ENCODE peak calls at places on chromosomes 2 and 18, in four cellular contexts. T is H1, Z is K562, N is HepG2. O is an unnamed sample.

GRCh38 chr2:224401641-224402342 is at the start of gene FAM124B:
- DNase-seq in T (no peak), Z (peak; percentile 49), N (no peak), O (peak; percentile 99)

GRCh38 chr2:217953011-217953481 is 49.7 kb downstream of the TNS1 start:
- DNase-seq in Z (no peak), N (no peak), T (no peak), O (no peak)

GRCh38 chr2:45688479-45689298 is 37.2 kb downstream of the PRKCE start:
- DNase-seq in T (no peak), Z (no peak), N (no peak), O (no peak)

GRCh38 chr2:184598313-184599053 is at the start of gene ZNF804A:
- DNase-seq in N (no peak), T (peak; percentile 63), Z (peak; percentile 32), O (peak; percentile 61)

GRCh38 chr2:225894240-225894980 is 494.9 kb downstream of the NYAP2 start:
- DNase-seq in N (peak; percentile 69), T (no peak), Z (no peak), O (no peak)

GRCh38 chr2:73700661-73701447 is 36.3 kb downstream of the TPRKB start:
- DNase-seq in Z (peak; percentile 58), N (no peak), T (no peak), O (peak; percentile 75)

GRCh38 chr2:108621087-108621559 is 86.9 kb downstream of the LIMS1 start:
- DNase-seq in N (no peak), T (peak; percentile 58), Z (peak; percentile 71), O (peak; percentile 69)

GRCh38 chr2:213251618-213252017 is 32.6 kb upstream of the SPAG16 start:
- DNase-seq in T (no peak), N (peak; percentile 72), Z (peak; percentile 24), O (peak; percentile 70)

GRCh38 chr2:203830294-203831055 is 37.1 kb upstream of the CTLA4 start:
- DNase-seq in N (no peak), Z (no peak), T (no peak), O (no peak)

GRCh38 chr2:38935568-38936172 is 46.0 kb downstream of the ARHGEF33 start:
- DNase-seq in T (no peak), Z (no peak), N (no peak), O (no peak)
- TF ChIP-seq JUN in T (no peak), Z (no peak), N (no peak), O (no peak)

DNA sequence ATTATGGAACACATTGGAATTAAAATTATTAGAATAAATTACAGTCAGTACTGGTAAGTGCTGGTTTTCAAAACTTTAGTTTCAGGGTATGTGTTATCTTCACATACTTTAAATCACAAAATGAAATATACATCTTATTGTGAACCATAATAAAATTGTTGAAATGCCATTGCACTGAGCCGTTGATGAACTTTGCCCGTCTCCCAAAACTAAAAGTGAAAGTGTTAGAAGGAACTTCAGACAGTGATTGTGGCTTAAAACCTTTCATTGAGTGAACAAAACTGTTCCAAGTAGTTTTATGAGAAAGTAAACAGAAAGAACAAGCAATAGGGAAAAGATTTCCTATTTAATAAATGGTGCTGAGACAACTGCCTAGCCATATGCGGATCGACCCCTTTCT is 811.6 kb downstream of the PLCL1 start:
- DNase-seq in Z (no peak), N (no peak), T (no peak), O (no peak)
- H3K4me2 ChIP-seq in Z (no peak overlapping the region), N (peak overlapping the region; percentile 9), T (no peak overlapping the region), O (no peak overlapping the region)

GRCh38 chr18:72847771-72848170 is 20.0 kb downstream of the NETO1 start:
- DNase-seq in N (no peak), Z (no peak), T (no peak), O (no peak)
- H3K9ac ChIP-seq in N (no peak overlapping the region), Z (no peak overlapping the region), T (no peak overlapping the region), O (no peak overlapping the region)

GRCh38 chr2:68737717-68738116 is 3.1 kb downstream of the ARHGAP25 start:
- DNase-seq in N (no peak), T (no peak), Z (no peak), O (no peak)
- TF ChIP-seq JUN in N (no peak), T (no peak), Z (no peak), O (no peak)

DNA sequence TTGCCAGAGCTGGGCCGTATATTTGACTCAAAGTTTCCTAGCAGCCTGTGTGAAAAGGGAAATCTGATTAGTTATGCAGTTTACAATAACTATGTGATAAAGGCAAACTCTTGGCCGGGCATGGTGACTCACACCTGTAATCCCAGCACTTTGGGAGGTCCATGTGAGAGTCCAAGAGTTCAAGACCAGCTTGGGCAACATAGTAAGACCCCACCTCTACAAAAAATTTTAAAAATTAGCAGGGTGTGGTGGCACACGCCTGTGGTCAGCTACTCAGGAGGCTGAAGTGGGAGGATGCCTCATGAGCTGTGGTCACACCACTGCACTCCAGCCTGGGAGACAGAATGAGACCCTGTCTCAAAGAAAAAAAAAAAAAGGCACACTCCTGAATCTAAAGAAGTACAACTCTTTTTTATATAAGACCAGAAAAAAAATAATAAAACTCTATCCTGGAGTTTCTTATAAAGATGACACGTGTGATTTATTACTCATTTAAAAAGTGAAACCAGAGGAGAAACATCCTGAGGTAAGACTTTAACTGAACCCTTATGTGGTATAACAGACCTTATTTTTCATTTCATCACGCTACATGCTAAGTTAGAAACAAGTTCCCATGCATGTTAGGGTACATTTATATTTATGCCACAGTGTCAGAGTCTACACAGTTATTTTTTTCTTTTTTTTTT is 32.6 kb upstream of the KCMF1 start:
- DNase-seq in T (no peak), N (peak; percentile 35), Z (no peak), O (no peak)
- H3K4me2 ChIP-seq in T (no peak overlapping the region), N (no peak overlapping the region), Z (no peak overlapping the region), O (no peak overlapping the region)

GRCh38 chr18:25675123-25675850 is 323.3 kb upstream of the ZNF521 start:
- DNase-seq in N (no peak), T (peak; percentile 54), Z (no peak), O (peak; percentile 4)
- H3K9ac ChIP-seq in N (no peak overlapping the region), T (no peak overlapping the region), Z (no peak overlapping the region), O (no peak overlapping the region)

GRCh38 chr2:117470311-117471095 is 344.0 kb upstream of the DDX18 start:
- DNase-seq in T (peak; percentile 76), Z (peak; percentile 22), N (peak; percentile 69), O (no peak)
- TF ChIP-seq JUN in T (no peak), Z (no peak), N (no peak), O (no peak)

DNA sequence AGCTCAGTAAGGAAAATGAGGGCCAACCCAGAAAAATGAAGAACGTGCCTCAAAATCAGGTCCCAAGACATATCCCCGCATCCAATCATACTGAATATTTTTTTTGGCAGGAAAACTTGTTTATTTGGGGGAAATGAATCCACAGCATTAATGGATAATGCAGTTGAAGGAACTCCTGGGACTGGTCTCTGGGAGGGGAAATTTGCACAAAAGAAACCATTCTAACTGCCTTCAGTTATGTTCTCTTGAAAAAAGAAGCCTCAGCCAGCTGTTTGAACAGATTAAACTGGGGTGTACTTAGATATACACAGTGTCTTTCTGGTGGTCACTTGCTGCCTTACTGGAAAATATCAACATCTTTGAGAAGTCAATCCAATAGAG is 61.3 kb downstream of the SPRED2 start:
- DNase-seq in N (no peak), Z (no peak), T (no peak), O (no peak)
- H3K4me2 ChIP-seq in N (peak overlapping the region; percentile 43), Z (no peak overlapping the region), T (no peak overlapping the region), O (no peak overlapping the region)

GRCh38 chr2:230669386-230669935 is 43.2 kb upstream of the CAB39 start:
- DNase-seq in Z (no peak), T (no peak), N (no peak), O (no peak)
- H3K9ac ChIP-seq in Z (no peak overlapping the region), T (no peak overlapping the region), N (no peak overlapping the region), O (no peak overlapping the region)

DNA sequence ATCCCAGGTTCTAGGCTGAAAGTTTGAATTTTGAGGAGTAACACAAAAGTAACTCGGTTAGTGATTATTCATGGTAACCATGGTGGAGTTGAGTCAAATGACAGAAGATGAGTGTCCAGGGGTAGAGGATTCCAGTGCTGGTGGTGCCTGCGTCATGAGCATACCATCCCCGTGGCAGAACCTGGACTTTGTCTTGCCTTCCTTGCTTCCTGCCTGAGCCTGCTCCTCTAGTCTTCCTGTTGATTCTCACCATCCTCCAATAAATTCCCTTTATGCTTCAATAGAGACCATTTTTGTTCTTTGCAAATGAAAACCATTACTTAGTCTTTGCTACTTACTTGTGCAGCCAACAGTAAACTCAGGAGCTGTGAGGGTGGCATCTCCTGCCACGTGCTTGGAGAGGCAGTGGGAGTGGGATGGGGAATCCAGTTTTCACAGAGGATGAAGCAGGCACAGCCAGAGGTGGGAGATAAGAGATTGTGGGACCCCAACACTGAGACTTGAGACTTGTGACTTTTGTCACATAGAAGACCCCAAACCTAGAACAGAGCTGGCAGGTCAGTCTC is 4.1 kb upstream of the YES1 start:
- DNase-seq in T (no peak), Z (no peak), N (peak; percentile 24), O (no peak)
- TF ChIP-seq JUN in T (no peak), Z (no peak), N (no peak), O (no peak)